ENCODE peak calls at places on chromosomes 11 and 22, in eight cellular contexts. N is heart left ventricle, P is Peyer's patch, J is left ventricle myocardium inferior, T is ovary, D is uterus, X is pancreas, M is cardiac muscle cell. G is an unnamed sample. For H3K27me3 and H3K9me3, the result is how much of the 10 kb centered on the place peaks cover.

GRCh38 chr11:23988381-23989006 is 508.4 kb upstream of the LUZP2 start:
- DNase-seq in N (no peak), P (no peak), J (no peak), T (no peak), D (no peak), X (no peak), M (peak), G (no peak)

GRCh38 chr22:31144223-31144622 is 3.9 kb upstream of the PLA2G3 start:
- DNase-seq in N (no peak), P (no peak), J (no peak), T (no peak), D (no peak), X (no peak), M (peak), G (no peak)

GRCh38 chr11:36449566-36450390 is 60.3 kb downstream of the TRAF6 start:
- DNase-seq in N (no peak), P (no peak), J (no peak), T (no peak), D (no peak), X (no peak), M (peak), G (no peak)

GRCh38 chr11:122661182-122661945 is 5.8 kb downstream of the UBASH3B start:
- DNase-seq in N (no peak), P (no peak), J (no peak), T (no peak), D (no peak), X (no peak), M (no peak), G (no peak)

GRCh38 chr22:26322179-26322905 is 106.7 kb upstream of the ASPHD2 start:
- DNase-seq in N (no peak), P (no peak), J (no peak), T (no peak), D (no peak), X (no peak), M (peak), G (no peak)

GRCh38 chr11:61004841-61005240 is 33.4 kb downstream of the CD6 start:
- DNase-seq in N (no peak), P (no peak), J (no peak), T (peak), D (no peak), X (no peak), M (peak), G (no peak)

GRCh38 chr22:31143038-31143437 is 2.7 kb upstream of the PLA2G3 start:
- DNase-seq in N (no peak), P (no peak), J (no peak), T (no peak), D (no peak), X (no peak), M (no peak), G (no peak)

GRCh38 chr11:94895971-94896370 is 77.4 kb downstream of the CWC15 start:
- DNase-seq in N (no peak), P (no peak), J (no peak), T (no peak), D (no peak), X (no peak), M (peak), G (no peak)

GRCh38 chr11:2789791-2790580 is 90.2 kb upstream of the KCNQ1OT1 start:
- DNase-seq in N (peak), P (peak), J (peak), T (no peak), D (peak), X (peak), M (no peak), G (no peak)

GRCh38 chr22:38843201-38843715 is 570 bp downstream of the NPTXR start:
- DNase-seq in N (peak), P (no peak), J (peak), T (peak), D (peak), X (peak), M (peak), G (no peak)

GRCh38 chr11:125414121-125414520 is 81.9 kb downstream of the FEZ1 start:
- DNase-seq in N (no peak), P (no peak), J (no peak), T (no peak), D (no peak), X (no peak), M (no peak), G (no peak)

GRCh38 chr11:74770456-74770855 is 21.8 kb downstream of the RNF169 start:
- DNase-seq in N (no peak), P (no peak), J (no peak), T (no peak), D (no peak), X (no peak), M (peak), G (no peak)

GRCh38 chr22:45058622-45058912 is 48.8 kb upstream of the PHF21B start:
- DNase-seq in N (no peak), P (no peak), J (no peak), T (no peak), D (no peak), X (no peak), M (no peak), G (no peak)
- H3K27me3 ChIP-seq in N (under half), P (under half), J (under half), T (under half), D (under half), X (under half), M (under half), G (under half)

GRCh38 chr22:47625531-47626427 is 863.3 kb downstream of the TBC1D22A start:
- DNase-seq in N (no peak), P (no peak), J (no peak), T (no peak), D (no peak), X (no peak), M (no peak), G (no peak)
- H3K9me3 ChIP-seq in N (under half), P (under half), J (under half), T (under half), D (under half), X (under half), M (under half), G (under half)

GRCh38 chr11:57456960-57457642 is 3.2 kb upstream of the RTN4RL2 start:
- DNase-seq in N (peak), P (peak), J (peak), T (peak), D (peak), X (peak), M (peak), G (no peak)
- H3K27me3 ChIP-seq in N (under half), P (under half), J (half or more), T (under half), D (under half), X (under half), M (half or more), G (under half)

DNA sequence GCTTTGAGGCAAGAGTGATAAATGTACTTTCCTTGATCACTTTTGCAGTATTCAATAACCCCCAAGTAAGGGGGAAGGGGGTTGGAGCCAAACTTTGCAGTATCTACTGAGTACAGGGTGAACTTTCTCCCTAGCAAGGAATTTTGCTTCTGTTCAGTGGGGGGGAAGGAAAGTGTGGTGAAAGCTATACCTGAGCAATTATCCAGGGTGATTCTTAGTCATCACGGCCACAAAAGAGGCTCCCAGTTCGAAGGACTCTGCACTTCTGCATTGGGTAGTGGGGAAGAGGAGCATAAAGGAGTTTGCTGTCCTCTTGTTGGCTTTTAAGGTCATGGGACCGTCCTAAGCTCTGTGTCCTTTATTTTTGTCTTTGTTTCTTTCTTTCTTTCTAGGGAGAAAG is 346.5 kb upstream of the SYN3 start:
- DNase-seq in N (no peak), P (no peak), J (no peak), T (no peak), D (no peak), X (no peak), M (no peak), G (no peak)
- H3K9me3 ChIP-seq in N (under half), P (under half), J (under half), T (under half), D (under half), X (under half), M (under half), G (under half)

GRCh38 chr22:36546932-36547331 is 18.0 kb upstream of the EIF3D start:
- DNase-seq in N (no peak), P (no peak), J (no peak), T (no peak), D (no peak), X (no peak), M (peak), G (no peak)

GRCh38 chr22:36551096-36551495 is 22.1 kb upstream of the EIF3D start:
- DNase-seq in N (no peak), P (no peak), J (no peak), T (no peak), D (no peak), X (no peak), M (no peak), G (no peak)

GRCh38 chr22:36546092-36546804 is 17.3 kb upstream of the EIF3D start:
- DNase-seq in N (peak), P (no peak), J (peak), T (no peak), D (no peak), X (peak), M (peak), G (peak)

GRCh38 chr22:36548606-36549005 is 19.6 kb upstream of the EIF3D start:
- DNase-seq in N (peak), P (no peak), J (no peak), T (no peak), D (no peak), X (no peak), M (no peak), G (no peak)

GRCh38 chr22:36549033-36549432 is 20.1 kb upstream of the EIF3D start:
- DNase-seq in N (no peak), P (no peak), J (no peak), T (no peak), D (no peak), X (no peak), M (peak), G (no peak)
- H3K27me3 ChIP-seq in N (under half), P (under half), J (half or more), T (under half), D (under half), X (under half), M (under half), G (under half)

DNA sequence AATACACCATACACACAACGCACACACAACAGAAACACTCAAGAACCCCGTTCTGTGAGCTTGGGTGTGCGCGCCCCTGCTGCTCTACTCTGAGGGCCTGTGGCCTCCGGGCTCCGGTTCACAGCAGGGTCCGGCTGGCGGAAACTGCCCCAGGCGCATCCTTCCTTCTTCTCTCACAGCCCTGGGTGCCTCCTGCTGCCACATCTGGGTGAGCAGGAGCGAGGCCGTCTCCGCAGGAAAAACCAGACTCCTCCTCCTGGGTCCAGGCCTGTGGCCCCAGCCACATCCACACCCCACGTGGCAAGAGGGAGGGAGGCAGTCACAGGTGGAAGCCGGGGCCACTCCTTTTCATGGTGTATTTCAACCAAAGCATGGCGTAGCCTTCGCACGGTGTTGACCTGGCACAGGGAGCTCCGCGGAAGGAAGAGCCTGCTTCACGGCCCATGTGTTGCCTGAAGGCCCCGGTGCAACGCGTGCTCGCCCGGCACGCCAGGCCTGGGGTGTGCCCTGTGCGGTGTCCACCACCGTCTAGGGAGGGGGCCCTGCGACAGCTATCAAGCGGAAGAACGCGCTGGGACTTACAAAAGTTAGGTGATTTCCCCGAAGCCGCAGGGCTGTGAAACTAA is 1502.7 kb downstream of the TBC1D22A start:
- DNase-seq in N (no peak), P (no peak), J (no peak), T (no peak), D (no peak), X (no peak), M (no peak), G (no peak)
- H3K9me3 ChIP-seq in N (under half), P (under half), J (under half), T (under half), D (under half), X (under half), M (under half), G (under half)

G was measured in iPS DF 6.9.